ENCODE peak calls at places on chromosomes 1 and 21, in four cellular contexts. D is K562, L is HepG2, H is GM12878. O is an unnamed sample.

GRCh38 chr1:20775700-20776099 is 11.4 kb downstream of the HP1BP3 start:
- DNase-seq in L (no peak), H (no peak), D (no peak), O (no peak)

GRCh38 chr1:11746795-11747487 is 11.0 kb downstream of the AGTRAP start:
- DNase-seq in H (no peak), D (no peak), L (no peak), O (no peak)

GRCh38 chr21:42677339-42678117 is 24.1 kb downstream of the PDE9A start:
- DNase-seq in H (no peak), D (peak), L (no peak), O (no peak)

GRCh38 chr1:227306689-227307088 is 11.6 kb downstream of the CDC42BPA start:
- DNase-seq in H (no peak), L (no peak), D (no peak), O (no peak)

GRCh38 chr1:77680173-77680572 is 2.3 kb downstream of the ZZZ3 start:
- DNase-seq in H (no peak), D (peak), L (no peak), O (no peak)

GRCh38 chr1:29878501-29878900 is 642.2 kb downstream of the PTPRU start:
- DNase-seq in L (no peak), H (no peak), D (no peak), O (no peak)

GRCh38 chr1:152047607-152047953 is 10.8 kb upstream of the S100A11 start:
- DNase-seq in D (no peak), L (no peak), H (no peak), O (no peak)

GRCh38 chr1:59903136-59903754 is 23.3 kb downstream of the CYP2J2 start:
- DNase-seq in L (peak), H (no peak), D (peak), O (peak)

GRCh38 chr1:93829061-93829460 is 49.9 kb downstream of the DNTTIP2 start:
- DNase-seq in D (no peak), L (no peak), H (no peak), O (no peak)

GRCh38 chr21:45147473-45148315 is 73.3 kb downstream of the ADARB1 start:
- DNase-seq in D (peak), H (no peak), L (no peak), O (no peak)

GRCh38 chr1:84700065-84700464 is 9.8 kb upstream of the SSX2IP start:
- DNase-seq in L (no peak), D (peak), H (no peak), O (no peak)

GRCh38 chr21:36100971-36101641 is 31.3 kb downstream of the CBR1 start:
- DNase-seq in D (no peak), H (no peak), L (no peak), O (no peak)

GRCh38 chr21:27681038-27681437 is 714.1 kb upstream of the ADAMTS5 start:
- DNase-seq in L (no peak), H (no peak), D (no peak), O (no peak)

GRCh38 chr1:170776777-170777176 is 112.8 kb downstream of the PRRX1 start:
- DNase-seq in D (no peak), L (no peak), H (no peak), O (no peak)

GRCh38 chr1:39637301-39637700 is 2.1 kb downstream of the HEYL start:
- DNase-seq in D (no peak), H (no peak), L (no peak), O (no peak)

GRCh38 chr1:39642796-39643195 is 3.4 kb upstream of the HEYL start:
- DNase-seq in L (no peak), H (no peak), D (no peak), O (no peak)

GRCh38 chr1:39638965-39639332 is 494 bp downstream of the HEYL start:
- DNase-seq in D (no peak), L (no peak), H (no peak), O (no peak)

GRCh38 chr1:39640861-39641260 is 1.4 kb upstream of the HEYL start:
- DNase-seq in D (no peak), L (no peak), H (no peak), O (no peak)

GRCh38 chr1:39639333-39640130 is at the start of gene HEYL:
- DNase-seq in D (peak), H (no peak), L (peak), O (peak)
- TF ChIP-seq TARDBP in D (no peak), H (no peak), L (no peak), O (no peak)

DNA sequence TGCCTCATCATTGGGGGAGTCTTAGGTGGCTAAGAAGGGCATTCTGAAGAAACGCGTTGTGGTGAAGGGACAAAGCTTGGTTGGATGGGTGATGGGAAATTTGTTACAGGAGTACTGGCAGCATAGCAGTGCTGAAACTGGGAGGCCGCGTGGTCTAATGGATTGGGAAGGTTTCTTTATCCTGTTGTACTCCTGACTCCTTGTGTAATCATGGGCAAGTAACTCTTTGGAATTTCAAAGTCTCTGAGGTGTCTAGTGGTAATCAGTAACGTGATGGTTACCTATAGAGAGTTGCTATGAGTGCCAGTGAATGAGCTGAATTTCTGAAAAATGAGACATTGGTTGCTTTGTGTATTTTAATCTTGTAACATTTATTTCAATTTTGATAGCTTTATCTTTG is 18.5 kb downstream of the DONSON start:
- DNase-seq in L (no peak), D (no peak), H (no peak), O (no peak)
- TF ChIP-seq FOXK2 in L (no peak), D (no peak), H (no peak), O (no peak)

GRCh38 chr1:38179423-38179822 is 132.8 kb upstream of the POU3F1 start:
- DNase-seq in D (no peak), L (no peak), H (no peak), O (no peak)
- TF ChIP-seq TARDBP in D (no peak), L (no peak), H (no peak), O (no peak)

GRCh38 chr1:162475539-162476185 is 22.0 kb upstream of the UHMK1 start:
- DNase-seq in H (no peak), D (no peak), L (no peak), O (no peak)
- TF ChIP-seq FOXK2 in H (no peak), D (no peak), L (no peak), O (no peak)

DNA sequence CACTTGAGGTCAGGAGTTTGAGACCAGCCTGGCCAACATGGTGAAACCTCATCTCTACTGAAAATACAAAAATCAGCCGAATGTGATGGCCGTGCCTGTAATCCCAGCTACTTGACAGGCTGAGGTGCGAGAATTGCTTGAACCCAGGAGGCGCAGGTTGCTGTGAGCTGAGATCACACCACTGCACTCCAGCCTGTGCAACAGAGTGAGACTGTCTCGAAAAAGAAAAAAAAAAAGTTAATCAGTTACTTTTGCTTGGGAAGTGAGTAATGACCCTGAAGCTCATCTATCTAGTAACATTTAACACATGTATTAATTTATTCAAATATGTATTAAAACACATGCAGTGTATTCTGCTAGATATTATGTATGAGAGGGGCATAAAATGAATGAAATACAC is 49.4 kb downstream of the ZNF326 start:
- DNase-seq in L (no peak), D (no peak), H (no peak), O (no peak)
- TF ChIP-seq TARDBP in L (no peak), D (no peak), H (no peak), O (no peak)

DNA sequence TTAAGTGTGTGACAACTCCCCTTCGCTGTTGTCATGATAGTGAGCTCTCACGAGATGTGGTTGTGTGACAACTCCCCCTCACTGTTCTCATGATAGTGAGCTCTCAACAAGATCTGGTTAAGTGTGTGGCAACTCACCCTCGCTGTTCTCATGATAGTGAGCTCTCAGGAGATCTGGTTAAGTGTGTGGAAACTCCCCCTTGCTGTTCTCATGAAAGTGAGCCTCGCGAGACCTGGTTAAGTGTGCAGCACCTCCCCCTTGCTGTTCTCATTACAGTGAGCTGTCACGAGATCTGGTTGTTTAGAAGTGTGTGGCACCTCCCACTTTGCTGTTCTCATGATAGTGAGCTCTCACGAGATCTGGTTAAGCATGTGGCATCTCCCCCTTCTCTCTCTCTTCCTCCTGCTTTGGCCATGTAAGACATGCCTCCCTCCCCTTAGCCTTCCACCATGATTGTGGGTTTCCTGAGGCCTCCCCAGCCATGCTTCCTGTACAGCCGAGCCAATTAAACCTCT is 25.1 kb upstream of the LSS start:
- DNase-seq in L (no peak), D (peak), H (peak), O (no peak)
- TF ChIP-seq FOXK2 in L (no peak), D (no peak), H (no peak), O (no peak)

GRCh38 chr1:42221952-42222606 is 57.5 kb upstream of the GUCA2A start:
- DNase-seq in H (no peak), D (peak), L (peak), O (no peak)

GRCh38 chr1:42228938-42229337 is 64.4 kb upstream of the GUCA2A start:
- DNase-seq in H (no peak), L (no peak), D (no peak), O (no peak)

GRCh38 chr1:42219627-42220026 is 55.1 kb upstream of the GUCA2A start:
- DNase-seq in L (no peak), D (no peak), H (no peak), O (no peak)

DNA sequence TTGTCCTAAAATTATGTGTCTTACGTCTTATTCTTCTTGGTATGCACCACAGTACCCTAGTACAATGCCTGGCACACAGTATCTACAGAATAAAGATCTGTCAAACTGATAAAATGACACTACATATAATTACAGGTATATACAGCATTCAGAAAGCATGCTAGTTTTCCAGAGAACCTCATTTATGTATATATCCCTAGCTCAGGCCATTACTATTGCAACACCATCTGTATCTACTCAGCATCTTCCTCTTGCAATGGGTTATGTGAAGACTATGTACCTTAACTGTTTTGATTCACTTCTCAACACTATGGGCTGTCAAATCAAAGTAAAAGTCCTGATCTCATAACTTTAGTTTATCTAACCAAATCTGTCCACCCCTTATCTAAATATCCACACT is 58.5 kb upstream of the GUCA2A start:
- DNase-seq in H (no peak), L (no peak), D (no peak), O (no peak)
- TF ChIP-seq TARDBP in H (no peak), L (no peak), D (no peak), O (no peak)

DNA sequence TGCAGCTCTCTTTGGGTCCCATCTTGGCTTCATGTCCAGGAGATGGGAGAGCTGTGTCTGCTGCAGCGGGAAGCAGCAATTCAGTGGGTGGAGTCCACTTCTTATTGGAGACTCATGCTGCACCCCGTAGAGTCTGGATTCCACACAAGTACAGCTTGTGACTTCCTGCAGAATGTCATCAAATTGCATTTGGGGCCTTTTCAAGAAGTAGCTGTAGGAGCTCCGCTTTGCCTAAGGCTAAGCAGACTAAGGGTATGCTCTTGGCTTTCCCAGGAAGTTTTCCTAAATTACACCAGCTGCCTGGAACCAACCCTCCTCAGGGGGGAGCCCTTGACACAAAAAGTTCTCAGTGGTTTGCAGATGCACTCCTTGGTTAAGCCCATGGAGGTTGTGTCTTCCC is 5.7 kb upstream of the MOB3C start:
- DNase-seq in H (no peak), D (peak), L (peak), O (peak)
- TF ChIP-seq FOXK2 in H (no peak), D (no peak), L (no peak), O (no peak)

DNA sequence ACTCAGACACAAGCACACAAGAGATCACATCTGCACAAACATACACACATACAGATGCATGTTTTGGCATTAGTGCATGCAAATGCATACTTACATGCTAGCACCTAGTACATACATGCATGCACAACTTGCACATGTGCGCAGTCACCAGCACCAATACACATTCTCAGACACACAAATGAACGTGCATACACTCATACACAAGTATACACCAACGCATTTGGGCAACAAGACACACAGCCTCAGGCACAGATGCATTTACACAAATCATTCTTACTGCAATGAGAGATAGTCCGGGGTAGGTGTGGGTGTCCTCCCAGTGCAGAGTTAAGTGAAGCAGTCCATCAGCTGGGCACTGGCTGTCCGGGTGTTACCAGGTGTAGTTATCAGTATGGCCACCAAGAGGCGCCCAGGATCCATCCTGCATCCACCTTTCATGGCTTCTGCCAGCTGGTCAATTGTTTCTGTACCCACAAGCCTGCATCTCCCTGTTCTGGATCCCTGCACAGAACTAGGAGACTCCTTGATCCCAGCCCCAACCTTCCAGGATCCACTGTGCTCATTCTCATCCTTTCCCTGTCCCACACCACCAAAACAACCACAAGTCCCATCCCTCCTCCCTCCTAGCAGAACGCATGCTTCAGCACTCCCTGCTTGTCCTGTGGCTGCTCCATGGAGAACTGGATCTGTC is 27.4 kb upstream of the FOXE3 start:
- DNase-seq in H (no peak), L (peak), D (peak), O (peak)
- TF ChIP-seq TARDBP in H (no peak), L (no peak), D (no peak), O (no peak)

O was measured in HEK293T.